ENCODE peak calls at places on chromosomes 11 and 22, in six cellular contexts. One of them, this sample, is unnamed.

GRCh38 chr11:74682731-74683278 is 48.4 kb downstream of the CHRDL2 start:
- DNase-seq in HCT116: no peak
- DNase-seq in GM23338: peak; percentile 16
- DNase-seq in SK-N-SH: no peak
- DNase-seq in GM23248: no peak
- DNase-seq in neural progenitor cell: no peak
- DNase-seq in this sample: no peak

GRCh38 chr11:43197357-43197756 is 114.4 kb upstream of the API5 start:
- DNase-seq in GM23248: no peak
- DNase-seq in GM23338: no peak
- DNase-seq in SK-N-SH: no peak
- DNase-seq in neural progenitor cell: no peak
- DNase-seq in HCT116: no peak
- DNase-seq in this sample: peak; percentile 4

GRCh38 chr11:66727282-66727882 is 1.6 kb downstream of the SPTBN2 start:
- DNase-seq in SK-N-SH: peak; percentile 84
- DNase-seq in neural progenitor cell: peak; percentile 65
- DNase-seq in GM23338: peak; percentile 61
- DNase-seq in HCT116: no peak
- DNase-seq in GM23248: peak; percentile 44
- DNase-seq in this sample: peak; percentile 50

GRCh38 chr11:13355191-13355590 is 77.6 kb downstream of the BMAL1 start:
- DNase-seq in SK-N-SH: no peak
- DNase-seq in GM23338: no peak
- DNase-seq in HCT116: no peak
- DNase-seq in GM23248: peak; percentile 15
- DNase-seq in neural progenitor cell: no peak
- DNase-seq in this sample: no peak

GRCh38 chr11:13384837-13385417 is 78.1 kb downstream of the BTBD10 start:
- DNase-seq in neural progenitor cell: peak; percentile 67
- DNase-seq in GM23338: peak; percentile 80
- DNase-seq in SK-N-SH: peak; percentile 39
- DNase-seq in GM23248: peak; percentile 71
- DNase-seq in HCT116: peak; percentile 23
- DNase-seq in this sample: peak; percentile 52

GRCh38 chr22:38760477-38761201 is 4.8 kb upstream of the SUN2 start:
- DNase-seq in neural progenitor cell: peak; percentile 45
- DNase-seq in HCT116: no peak
- DNase-seq in SK-N-SH: no peak
- DNase-seq in GM23338: no peak
- DNase-seq in GM23248: peak; percentile 52
- DNase-seq in this sample: no peak

GRCh38 chr11:43756575-43756974 is 76.0 kb downstream of the HSD17B12 start:
- DNase-seq in neural progenitor cell: no peak
- DNase-seq in SK-N-SH: no peak
- DNase-seq in HCT116: no peak
- DNase-seq in GM23338: no peak
- DNase-seq in GM23248: peak; percentile 30
- DNase-seq in this sample: peak; percentile 43

GRCh38 chr11:76723142-76723541 is 52.6 kb upstream of the LRRC32 start:
- DNase-seq in SK-N-SH: no peak
- DNase-seq in GM23338: no peak
- DNase-seq in neural progenitor cell: no peak
- DNase-seq in GM23248: no peak
- DNase-seq in HCT116: no peak
- DNase-seq in this sample: no peak

GRCh38 chr11:77762426-77762825 is 58.1 kb downstream of the RSF1 start:
- DNase-seq in SK-N-SH: no peak
- DNase-seq in neural progenitor cell: no peak
- DNase-seq in HCT116: no peak
- DNase-seq in GM23248: no peak
- DNase-seq in GM23338: no peak
- DNase-seq in this sample: no peak

GRCh38 chr11:22089609-22090008 is 103.3 kb upstream of the ANO5 start:
- DNase-seq in GM23248: no peak
- DNase-seq in GM23338: no peak
- DNase-seq in SK-N-SH: no peak
- DNase-seq in HCT116: no peak
- DNase-seq in neural progenitor cell: no peak
- DNase-seq in this sample: no peak

GRCh38 chr11:35215945-35216344 is 77.0 kb downstream of the CD44 start:
- DNase-seq in SK-N-SH: no peak
- DNase-seq in GM23338: no peak
- DNase-seq in GM23248: peak; percentile 27
- DNase-seq in neural progenitor cell: no peak
- DNase-seq in HCT116: no peak
- DNase-seq in this sample: no peak

GRCh38 chr11:35223429-35223828 is 84.5 kb downstream of the CD44 start:
- DNase-seq in GM23248: peak; percentile 67
- DNase-seq in SK-N-SH: peak; percentile 81
- DNase-seq in neural progenitor cell: peak; percentile 30
- DNase-seq in GM23338: peak; percentile 10
- DNase-seq in HCT116: no peak
- DNase-seq in this sample: no peak

GRCh38 chr11:35214792-35215193 is 75.8 kb downstream of the CD44 start:
- DNase-seq in neural progenitor cell: peak; percentile 34
- DNase-seq in GM23248: peak; percentile 98
- DNase-seq in HCT116: peak; percentile 74
- DNase-seq in SK-N-SH: no peak
- DNase-seq in GM23338: peak; percentile 81
- DNase-seq in this sample: peak; percentile 82

GRCh38 chr11:35216962-35217667 is 78.1 kb downstream of the CD44 start:
- DNase-seq in SK-N-SH: no peak
- DNase-seq in GM23248: peak; percentile 40
- DNase-seq in GM23338: no peak
- DNase-seq in HCT116: no peak
- DNase-seq in neural progenitor cell: no peak
- DNase-seq in this sample: no peak

DNA sequence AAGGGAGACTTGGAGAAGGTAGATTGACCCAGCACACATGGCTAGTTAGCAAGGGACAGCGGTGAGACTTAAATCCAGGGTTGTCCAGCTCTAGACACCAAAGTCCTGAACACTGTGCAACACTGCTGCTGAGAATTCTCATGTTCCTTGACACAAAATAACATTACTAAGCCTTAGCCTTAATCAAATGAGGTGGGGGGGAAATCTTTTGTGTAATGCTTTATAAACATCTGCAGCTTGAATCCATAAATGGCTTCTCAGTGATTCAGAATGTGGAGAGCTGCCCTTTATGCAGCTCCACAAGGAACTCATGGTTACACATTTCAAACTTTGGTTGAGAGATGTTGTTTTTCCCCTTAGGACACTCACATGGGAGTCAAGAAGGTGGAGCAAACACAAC is 80.0 kb downstream of the CD44 start:
- DNase-seq in HCT116: no peak
- DNase-seq in SK-N-SH: no peak
- DNase-seq in GM23248: peak; percentile 84
- DNase-seq in GM23338: no peak
- DNase-seq in neural progenitor cell: no peak
- DNase-seq in this sample: no peak
- TF ChIP-seq EZH2phosphoT487 in HCT116: no peak
- TF ChIP-seq EZH2phosphoT487 in SK-N-SH: no peak
- TF ChIP-seq EZH2phosphoT487 in GM23248: no peak
- TF ChIP-seq EZH2phosphoT487 in GM23338: no peak
- TF ChIP-seq EZH2phosphoT487 in neural progenitor cell: no peak
- TF ChIP-seq EZH2phosphoT487 in this sample: no peak

GRCh38 chr22:36397767-36398093 is 10.0 kb upstream of the MYH9 start:
- DNase-seq in GM23338: no peak
- DNase-seq in HCT116: no peak
- DNase-seq in SK-N-SH: no peak
- DNase-seq in neural progenitor cell: no peak
- DNase-seq in GM23248: no peak
- DNase-seq in this sample: no peak
- H3K4me1 ChIP-seq in GM23338: no peaks in the 10 kb centered on the region
- H3K4me1 ChIP-seq in HCT116: peaks cover 48% of the 10 kb centered on the region
- H3K4me1 ChIP-seq in SK-N-SH: peaks cover 11% of the 10 kb centered on the region
- H3K4me1 ChIP-seq in neural progenitor cell: peaks cover 6% of the 10 kb centered on the region
- H3K4me1 ChIP-seq in GM23248: peaks cover 36% of the 10 kb centered on the region
- H3K4me1 ChIP-seq in this sample: peaks cover 40% of the 10 kb centered on the region

DNA sequence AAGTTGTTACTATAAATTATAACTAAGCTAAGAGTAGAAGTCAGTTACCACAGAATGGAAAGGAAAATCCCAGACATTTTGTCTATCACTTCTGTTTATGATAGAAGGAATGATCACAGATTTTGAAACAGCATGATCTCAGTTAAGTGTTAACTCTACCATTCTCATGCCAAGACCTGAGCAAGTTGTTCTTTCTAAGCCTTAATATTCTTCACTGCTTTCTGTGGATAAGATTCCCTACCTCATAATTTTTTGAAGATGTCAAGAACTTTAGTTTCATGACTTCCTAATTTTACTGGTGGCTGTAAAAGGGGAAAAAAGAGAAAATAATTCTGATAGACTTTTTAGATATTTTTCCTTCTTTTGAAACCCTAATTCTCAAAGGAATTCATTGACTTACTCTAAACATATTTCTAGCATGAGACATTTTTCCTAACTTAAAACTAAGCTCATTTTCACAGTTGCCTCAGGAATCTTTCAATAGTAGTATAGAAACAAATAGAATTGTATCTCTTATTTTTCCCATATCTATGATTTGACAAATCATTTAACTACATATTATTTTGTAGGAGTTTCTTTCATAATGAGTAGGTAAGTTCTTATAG is 520.0 kb upstream of the LUZP2 start:
- DNase-seq in HCT116: no peak
- DNase-seq in neural progenitor cell: no peak
- DNase-seq in GM23248: peak; percentile 64
- DNase-seq in GM23338: no peak
- DNase-seq in SK-N-SH: no peak
- DNase-seq in this sample: no peak
- H3K4me2 ChIP-seq in HCT116: no peak overlapping the region
- H3K4me2 ChIP-seq in neural progenitor cell: no peak overlapping the region
- H3K4me2 ChIP-seq in GM23248: peak overlapping the region; percentile 68
- H3K4me2 ChIP-seq in GM23338: no peak overlapping the region
- H3K4me2 ChIP-seq in SK-N-SH: peak overlapping the region; percentile 10
- H3K4me2 ChIP-seq in this sample: no peak overlapping the region

DNA sequence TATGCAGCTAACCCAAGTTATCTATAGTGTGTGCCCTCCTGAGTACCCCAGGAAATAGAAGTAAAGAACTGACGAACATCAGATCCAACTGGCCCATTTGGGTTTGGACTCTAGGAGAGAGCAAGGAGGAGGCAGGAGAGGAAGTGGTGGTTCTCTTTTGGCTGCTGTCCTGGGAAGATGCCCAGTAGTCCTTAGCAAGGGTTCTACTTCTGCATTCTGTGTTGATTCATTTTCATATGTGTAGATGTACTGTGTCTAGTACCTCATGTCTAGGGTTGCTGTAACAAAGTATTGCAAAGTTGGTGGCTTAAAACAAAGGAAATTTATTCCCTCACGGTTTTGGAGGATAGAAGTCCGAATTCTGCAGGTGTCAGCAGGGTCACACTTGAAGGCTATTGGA is 6.6 kb upstream of the MMP27 start:
- DNase-seq in GM23338: no peak
- DNase-seq in HCT116: no peak
- DNase-seq in GM23248: no peak
- DNase-seq in neural progenitor cell: no peak
- DNase-seq in SK-N-SH: no peak
- DNase-seq in this sample: no peak
- TF ChIP-seq EZH2phosphoT487 in GM23338: no peak
- TF ChIP-seq EZH2phosphoT487 in HCT116: no peak
- TF ChIP-seq EZH2phosphoT487 in GM23248: no peak
- TF ChIP-seq EZH2phosphoT487 in neural progenitor cell: no peak
- TF ChIP-seq EZH2phosphoT487 in SK-N-SH: no peak
- TF ChIP-seq EZH2phosphoT487 in this sample: no peak

GRCh38 chr11:26847459-26847858 is 125.6 kb upstream of the SLC5A12 start:
- DNase-seq in GM23338: no peak
- DNase-seq in SK-N-SH: no peak
- DNase-seq in neural progenitor cell: no peak
- DNase-seq in HCT116: no peak
- DNase-seq in GM23248: peak; percentile 17
- DNase-seq in this sample: no peak

GRCh38 chr11:26847977-26848376 is 126.1 kb upstream of the SLC5A12 start:
- DNase-seq in HCT116: no peak
- DNase-seq in GM23338: no peak
- DNase-seq in SK-N-SH: no peak
- DNase-seq in neural progenitor cell: no peak
- DNase-seq in GM23248: no peak
- DNase-seq in this sample: no peak

GRCh38 chr11:26843539-26843938 is 121.7 kb upstream of the SLC5A12 start:
- DNase-seq in GM23248: no peak
- DNase-seq in HCT116: no peak
- DNase-seq in neural progenitor cell: no peak
- DNase-seq in SK-N-SH: no peak
- DNase-seq in GM23338: no peak
- DNase-seq in this sample: no peak

GRCh38 chr11:26844963-26845362 is 123.1 kb upstream of the SLC5A12 start:
- DNase-seq in GM23248: peak; percentile 24
- DNase-seq in SK-N-SH: no peak
- DNase-seq in GM23338: no peak
- DNase-seq in neural progenitor cell: no peak
- DNase-seq in HCT116: no peak
- DNase-seq in this sample: no peak

DNA sequence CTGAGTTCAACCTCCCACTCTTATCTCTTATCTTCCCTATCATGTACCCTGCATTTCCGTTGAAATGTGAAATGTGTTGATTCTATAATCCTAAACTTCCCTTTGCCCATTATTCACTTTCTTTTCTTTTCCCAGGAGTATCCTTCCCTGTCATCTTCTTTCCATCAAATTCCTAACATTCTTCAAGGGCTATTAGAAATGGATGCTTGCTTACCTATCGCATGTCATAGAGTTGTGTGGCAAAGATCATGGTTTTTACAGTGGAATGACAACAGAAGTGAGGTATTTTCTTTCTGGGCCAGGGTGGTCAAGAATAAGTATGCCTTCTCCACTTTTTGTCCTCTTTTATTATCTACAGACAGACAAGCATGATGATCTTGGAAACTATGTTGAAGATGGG is 124.4 kb upstream of the SLC5A12 start:
- DNase-seq in GM23248: no peak
- DNase-seq in SK-N-SH: no peak
- DNase-seq in GM23338: peak; percentile 37
- DNase-seq in HCT116: no peak
- DNase-seq in neural progenitor cell: no peak
- DNase-seq in this sample: no peak
- H3K4me1 ChIP-seq in GM23248: peaks cover 65% of the 10 kb centered on the region
- H3K4me1 ChIP-seq in SK-N-SH: peaks cover 16% of the 10 kb centered on the region
- H3K4me1 ChIP-seq in GM23338: peaks cover 8% of the 10 kb centered on the region
- H3K4me1 ChIP-seq in HCT116: no peaks in the 10 kb centered on the region
- H3K4me1 ChIP-seq in neural progenitor cell: no peaks in the 10 kb centered on the region
- H3K4me1 ChIP-seq in this sample: no peaks in the 10 kb centered on the region